ENCODE peak calls at places on chromosomes 5 and 9, in seven cellular contexts. X is ovary, S is neuronal stem cell, F is left ventricle myocardium inferior, O is hepatocyte, E is heart right ventricle, P is transverse colon. N is an unnamed sample.

GRCh38 chr9:113578877-113579269 is 115.3 kb downstream of the RGS3 start:
- DNase-seq in X (no peak), S (no peak), F (peak; percentile 43), O (peak; percentile 66), E (no peak), P (peak; percentile 80), N (peak; percentile 86)

GRCh38 chr5:83337453-83338035 is 134.0 kb upstream of the VCAN start:
- DNase-seq in X (no peak), S (no peak), F (no peak), O (no peak), E (no peak), P (no peak), N (no peak)

GRCh38 chr5:14179446-14179845 is 36.3 kb downstream of the TRIO start:
- DNase-seq in X (no peak), S (no peak), F (no peak), O (no peak), E (no peak), P (no peak), N (no peak)

GRCh38 chr5:638501-639252 is 26.5 kb downstream of the CEP72 start:
- DNase-seq in X (peak; percentile 24), S (no peak), F (no peak), O (no peak), E (no peak), P (no peak), N (no peak)

GRCh38 chr5:9439651-9440292 is 106.1 kb downstream of the SEMA5A start:
- DNase-seq in X (no peak), S (no peak), F (no peak), O (no peak), E (peak; percentile 14), P (no peak), N (no peak)

GRCh38 chr9:108836771-108837170 is 19.0 kb downstream of the ACTL7B start:
- DNase-seq in X (no peak), S (no peak), F (no peak), O (no peak), E (no peak), P (no peak), N (no peak)

GRCh38 chr5:58937031-58937681 is 354.3 kb downstream of the RAB3C start:
- DNase-seq in X (no peak), S (no peak), F (no peak), O (no peak), E (no peak), P (no peak), N (no peak)

GRCh38 chr5:57780306-57780958 is 297.8 kb upstream of the ACTBL2 start:
- DNase-seq in X (no peak), S (no peak), F (peak; percentile 25), O (no peak), E (peak; percentile 23), P (no peak), N (no peak)

GRCh38 chr5:171946382-171946781 is 60.1 kb downstream of the FBXW11 start:
- DNase-seq in X (no peak), S (no peak), F (no peak), O (no peak), E (no peak), P (no peak), N (no peak)

GRCh38 chr5:158451203-158451982 is 592.4 kb upstream of the CLINT1 start:
- DNase-seq in X (no peak), S (no peak), F (peak; percentile 58), O (peak; percentile 23), E (peak; percentile 72), P (peak; percentile 13), N (peak; percentile 23)

GRCh38 chr5:88883059-88883565 is at the start of gene MEF2C:
- DNase-seq in X (peak; percentile 91), S (peak; percentile 63), F (peak; percentile 74), O (peak; percentile 70), E (peak; percentile 90), P (peak; percentile 78), N (peak; percentile 78)

GRCh38 chr9:71748280-71748743 is 20.0 kb downstream of the CEMIP2 start:
- DNase-seq in X (no peak), S (no peak), F (no peak), O (no peak), E (no peak), P (no peak), N (no peak)

GRCh38 chr5:126587551-126588390 is 7.2 kb downstream of the ALDH7A1 start:
- DNase-seq in X (peak; percentile 89), S (no peak), F (no peak), O (no peak), E (no peak), P (no peak), N (peak; percentile 54)

GRCh38 chr5:126403156-126403555 is 20.1 kb upstream of the GRAMD2B start:
- DNase-seq in X (no peak), S (no peak), F (no peak), O (no peak), E (no peak), P (no peak), N (no peak)

GRCh38 chr5:127705120-127705892 is 2.1 kb downstream of the CCDC192 start:
- DNase-seq in X (no peak), S (no peak), F (no peak), O (peak; percentile 54), E (peak; percentile 23), P (no peak), N (peak; percentile 56)

GRCh38 chr5:59591162-59591561 is 302.4 kb downstream of the PDE4D start:
- DNase-seq in X (no peak), S (no peak), F (no peak), O (no peak), E (no peak), P (no peak), N (no peak)

GRCh38 chr9:136095495-136096058 is 488 bp upstream of the NACC2 start:
- DNase-seq in X (peak; percentile 66), S (peak; percentile 39), F (peak; percentile 61), O (peak; percentile 63), E (no peak), P (no peak), N (no peak)

GRCh38 chr9:111038336-111039202 is at the start of gene LPAR1:
- DNase-seq in X (peak; percentile 73), S (peak; percentile 56), F (peak; percentile 69), O (peak; percentile 77), E (peak; percentile 18), P (peak; percentile 65), N (peak; percentile 18)

GRCh38 chr5:139140631-139141071 is 57.5 kb downstream of the SIL1 start:
- DNase-seq in X (no peak), S (no peak), F (no peak), O (no peak), E (no peak), P (no peak), N (no peak)

GRCh38 chr9:117624106-117624505 is 80.1 kb upstream of the TLR4 start:
- DNase-seq in X (no peak), S (no peak), F (no peak), O (no peak), E (no peak), P (no peak), N (no peak)

GRCh38 chr9:79630521-79631403 is 59.0 kb downstream of the TLE4 start:
- DNase-seq in X (no peak), S (no peak), F (no peak), O (no peak), E (no peak), P (no peak), N (no peak)

GRCh38 chr5:134149571-134150303 is 27.0 kb downstream of the SKP1 start:
- DNase-seq in X (no peak), S (no peak), F (no peak), O (no peak), E (no peak), P (no peak), N (no peak)

GRCh38 chr9:121269030-121269887 is 1.3 kb downstream of the GSN start:
- DNase-seq in X (no peak), S (no peak), F (no peak), O (peak; percentile 47), E (no peak), P (peak; percentile 72), N (no peak)

GRCh38 chr9:121268598-121269029 is 652 bp downstream of the GSN start:
- DNase-seq in X (no peak), S (no peak), F (no peak), O (no peak), E (no peak), P (no peak), N (no peak)

GRCh38 chr9:121266356-121266755 is 1.6 kb upstream of the GSN start:
- DNase-seq in X (no peak), S (no peak), F (no peak), O (no peak), E (no peak), P (no peak), N (no peak)

GRCh38 chr9:121266906-121267650 is 884 bp upstream of the GSN start:
- DNase-seq in X (no peak), S (no peak), F (peak; percentile 42), O (no peak), E (no peak), P (no peak), N (no peak)

GRCh38 chr9:121267689-121268597 is at the start of gene GSN:
- DNase-seq in X (peak; percentile 91), S (no peak), F (peak; percentile 89), O (peak; percentile 92), E (peak; percentile 86), P (peak; percentile 90), N (peak; percentile 77)
- H3K27ac ChIP-seq in X (peak within 1 kb of the TSS; percentile 57), S (peak within 1 kb of the TSS; percentile 16), F (peak within 1 kb of the TSS; percentile 88), O (peak within 1 kb of the TSS; percentile 93), E (peak within 1 kb of the TSS; percentile 88), P (peak within 1 kb of the TSS; percentile 92), N (peak within 1 kb of the TSS; percentile 44)

GRCh38 chr5:174636081-174636480 is 88.3 kb upstream of the MSX2 start:
- DNase-seq in X (no peak), S (no peak), F (no peak), O (no peak), E (no peak), P (no peak), N (no peak)
- H3K27ac ChIP-seq in X (no peak overlapping the region), S (no peak overlapping the region), F (no peak overlapping the region), O (no peak overlapping the region), E (no peak overlapping the region), P (no peak overlapping the region), N (no peak overlapping the region)

DNA sequence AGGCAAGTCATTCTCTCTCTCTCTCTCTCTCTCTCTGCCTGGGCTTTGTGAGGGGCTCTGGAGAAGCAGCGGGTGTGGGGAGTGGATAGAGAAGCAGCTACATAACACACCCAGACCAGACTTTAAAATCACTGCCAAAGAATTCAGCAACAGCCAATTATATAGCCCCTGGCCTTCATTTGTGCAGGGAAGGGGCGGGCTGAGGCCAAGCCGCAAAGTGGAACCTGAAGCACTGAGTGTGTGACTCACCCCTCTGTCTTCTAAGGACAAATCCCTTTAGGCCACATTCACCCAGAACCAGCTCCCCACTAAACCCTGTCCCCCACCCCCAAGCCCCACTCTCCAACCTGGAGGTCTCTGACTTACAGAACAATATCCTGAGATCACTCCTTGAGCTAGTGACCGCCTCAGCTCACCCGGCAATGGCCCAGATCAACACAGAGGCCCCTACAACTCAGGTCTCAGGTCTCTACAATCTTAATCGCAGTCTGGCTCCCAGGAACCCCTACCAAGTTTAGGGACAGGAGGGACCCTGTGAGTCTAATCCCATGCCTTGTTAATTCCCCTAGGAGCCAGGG is 6.0 kb downstream of the B4GALT1 start:
- DNase-seq in X (peak; percentile 74), S (peak; percentile 40), F (peak; percentile 53), O (peak; percentile 88), E (peak; percentile 59), P (peak; percentile 73), N (peak; percentile 92)
- H3K27ac ChIP-seq in X (peak overlapping the region; percentile 60), S (no peak overlapping the region), F (peak overlapping the region; percentile 99), O (peak overlapping the region; percentile 97), E (peak overlapping the region; percentile 100), P (peak overlapping the region; percentile 97), N (peak overlapping the region; percentile 97)

DNA sequence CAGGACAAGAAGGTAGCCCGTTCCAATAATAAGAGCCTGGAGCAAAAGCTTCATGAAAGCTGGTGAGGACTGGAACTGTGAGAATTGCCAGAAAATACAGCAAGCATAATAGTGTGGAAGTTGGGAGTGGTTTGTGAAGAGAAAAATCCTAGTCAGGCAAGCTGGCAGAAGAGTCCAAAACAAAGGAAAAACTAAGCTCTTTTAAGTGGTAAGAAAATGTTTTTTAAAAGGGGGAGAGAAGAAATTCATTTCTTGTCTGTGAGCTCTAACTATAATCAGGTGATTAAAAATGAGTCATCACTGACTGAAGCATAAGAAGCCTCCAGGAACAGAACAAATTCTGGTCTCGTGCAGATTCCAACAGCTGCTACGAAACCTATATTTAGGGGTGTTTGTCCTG is 102.6 kb downstream of the CAAP1 start:
- DNase-seq in X (no peak), S (no peak), F (no peak), O (no peak), E (no peak), P (no peak), N (no peak)
- H3K27ac ChIP-seq in X (no peak overlapping the region), S (no peak overlapping the region), F (no peak overlapping the region), O (no peak overlapping the region), E (no peak overlapping the region), P (no peak overlapping the region), N (no peak overlapping the region)